ENCODE peak calls at places on chromosomes 6 and 20, in ten cellular contexts. I is activated CD4-positive, alpha-beta T cell treated with anti-CD3 and anti-CD28 coated beads, Interleukin-2, amount 50 U/mL, for 24 hours; Q is SHP77; H is GM06990; T is memory B cell; M is NCI-H2081; U is SW480; K is A549; B is psoas muscle; D is K562. V is an unnamed sample.
A peak's percentile ranks its signal among the peaks of the same experiment; 100 is the strongest.

GRCh38 chr20:32438331-32438858 is 80.3 kb downstream of the ASXL1 start:
- DNase-seq in B (no peak), M (no peak), K (no peak), I (no peak), U (no peak), H (no peak), Q (no peak), D (no peak), T (no peak), V (no peak)

GRCh38 chr20:58213716-58214115 is 14.7 kb downstream of the ANKRD60 start:
- DNase-seq in D (no peak), T (no peak), U (no peak), Q (no peak), M (no peak), B (no peak), I (no peak), H (no peak), K (no peak), V (no peak)

GRCh38 chr6:144159231-144159630 is 8.9 kb downstream of the STX11 start:
- DNase-seq in K (no peak), D (no peak), M (no peak), T (no peak), B (no peak), H (no peak), I (no peak), U (no peak), Q (no peak), V (no peak)

GRCh38 chr6:9399916-9400315 is 964.6 kb upstream of the SLC35B3 start:
- DNase-seq in I (no peak), U (no peak), K (no peak), B (no peak), H (no peak), D (no peak), T (no peak), Q (no peak), M (no peak), V (no peak)

GRCh38 chr20:61268024-61268423 is 16.0 kb downstream of the CDH4 start:
- DNase-seq in T (no peak), B (peak; percentile 15), I (no peak), U (no peak), M (no peak), K (no peak), H (no peak), D (no peak), Q (no peak), V (no peak)

GRCh38 chr6:38248500-38249234 is 391.1 kb downstream of the BTBD9 start:
- DNase-seq in T (no peak), I (no peak), D (no peak), Q (no peak), M (no peak), B (no peak), H (no peak), K (no peak), U (no peak), V (no peak)

GRCh38 chr6:98836025-98836961 is 1.9 kb downstream of the POU3F2 start:
- DNase-seq in Q (no peak), D (peak; percentile 49), K (no peak), T (no peak), U (peak; percentile 9), I (no peak), M (peak; percentile 52), H (no peak), B (no peak), V (peak; percentile 17)

GRCh38 chr20:44748005-44748370 is 2.3 kb downstream of the KCNK15 start:
- DNase-seq in K (no peak), U (peak; percentile 47), H (no peak), Q (no peak), M (peak; percentile 34), B (peak; percentile 19), T (no peak), D (no peak), I (no peak), V (no peak)

GRCh38 chr20:2051920-2052319 is 49.7 kb upstream of the STK35 start:
- DNase-seq in H (no peak), Q (no peak), T (no peak), K (no peak), U (peak; percentile 15), I (no peak), B (no peak), D (no peak), M (no peak), V (no peak)

GRCh38 chr6:141653590-141653989 is 479.1 kb upstream of the GJE1 start:
- DNase-seq in H (no peak), K (no peak), I (no peak), Q (peak; percentile 10), M (no peak), T (no peak), U (no peak), D (no peak), B (no peak), V (no peak)

GRCh38 chr6:259901-260508 is 32.3 kb upstream of the DUSP22 start:
- DNase-seq in Q (no peak), H (peak; percentile 61), D (no peak), T (no peak), M (no peak), K (no peak), B (no peak), I (no peak), U (no peak), V (peak; percentile 77)

GRCh38 chr6:27748662-27749061 is 163.5 kb downstream of the OR2B2 start:
- DNase-seq in T (no peak), D (no peak), H (no peak), M (no peak), I (no peak), Q (no peak), B (no peak), U (no peak), K (no peak), V (no peak)

GRCh38 chr6:168009331-168009730 is 11.9 kb downstream of the KIF25 start:
- DNase-seq in I (no peak), U (no peak), H (no peak), B (no peak), M (no peak), D (no peak), Q (no peak), K (no peak), T (no peak), V (no peak)

GRCh38 chr6:165308926-165309731 is at the start of gene C6orf118:
- DNase-seq in T (no peak), B (peak; percentile 58), M (peak; percentile 65), K (peak; percentile 78), Q (peak; percentile 84), D (no peak), H (no peak), U (peak; percentile 39), I (no peak), V (no peak)

GRCh38 chr6:7974932-7975763 is 64.6 kb upstream of the TXNDC5 start:
- DNase-seq in H (no peak), M (no peak), U (peak; percentile 89), Q (peak; percentile 30), D (peak; percentile 67), B (peak; percentile 83), T (no peak), I (no peak), K (peak; percentile 65), V (no peak)

GRCh38 chr6:111718326-111718725 is 112.6 kb upstream of the TRAF3IP2 start:
- DNase-seq in K (no peak), Q (no peak), T (no peak), H (no peak), M (peak; percentile 21), D (no peak), I (no peak), U (no peak), B (no peak), V (no peak)

GRCh38 chr20:57203986-57204385 is 62.5 kb downstream of the BMP7 start:
- DNase-seq in K (no peak), I (no peak), T (no peak), M (no peak), B (no peak), Q (no peak), D (no peak), H (no peak), U (peak; percentile 91), V (no peak)